ENCODE peak calls at places on chromosome 4, in six cellular contexts. One of them, this sample, is unnamed.
A peak's percentile ranks its signal among the peaks of the same experiment; 100 is the strongest.

GRCh38 chr4:183349673-183350072 is 27.4 kb upstream of the CLDN24 start:
- DNase-seq in fibroblast of the aortic adventitia: no peak
- DNase-seq in HCEC 1CT: no peak
- DNase-seq in brain microvascular endothelial cell: no peak
- DNase-seq in Peyer's patch: no peak
- DNase-seq in HTR-8/SVneo: no peak
- DNase-seq in this sample: no peak

GRCh38 chr4:113141901-113142346 is 92.5 kb downstream of the ANK2 start:
- DNase-seq in HCEC 1CT: peak; percentile 59
- DNase-seq in brain microvascular endothelial cell: peak; percentile 73
- DNase-seq in HTR-8/SVneo: peak; percentile 8
- DNase-seq in Peyer's patch: no peak
- DNase-seq in fibroblast of the aortic adventitia: peak; percentile 35
- DNase-seq in this sample: no peak

GRCh38 chr4:10172278-10173038 is 55.9 kb upstream of the WDR1 start:
- DNase-seq in Peyer's patch: no peak
- DNase-seq in brain microvascular endothelial cell: no peak
- DNase-seq in HTR-8/SVneo: no peak
- DNase-seq in HCEC 1CT: no peak
- DNase-seq in fibroblast of the aortic adventitia: no peak
- DNase-seq in this sample: no peak

GRCh38 chr4:85966308-85966882 is 393.5 kb downstream of the MAPK10 start:
- DNase-seq in HTR-8/SVneo: no peak
- DNase-seq in HCEC 1CT: no peak
- DNase-seq in Peyer's patch: no peak
- DNase-seq in brain microvascular endothelial cell: no peak
- DNase-seq in fibroblast of the aortic adventitia: peak; percentile 62
- DNase-seq in this sample: no peak

GRCh38 chr4:1797861-1798529 is 4.9 kb downstream of the FGFR3 start:
- DNase-seq in brain microvascular endothelial cell: no peak
- DNase-seq in HCEC 1CT: no peak
- DNase-seq in fibroblast of the aortic adventitia: no peak
- DNase-seq in HTR-8/SVneo: no peak
- DNase-seq in Peyer's patch: no peak
- DNase-seq in this sample: no peak

GRCh38 chr4:37549003-37549402 is 137.2 kb downstream of the RELL1 start:
- DNase-seq in brain microvascular endothelial cell: peak; percentile 97
- DNase-seq in HTR-8/SVneo: no peak
- DNase-seq in HCEC 1CT: peak; percentile 27
- DNase-seq in fibroblast of the aortic adventitia: peak; percentile 88
- DNase-seq in Peyer's patch: no peak
- DNase-seq in this sample: no peak

GRCh38 chr4:3427706-3428446 is 13.9 kb upstream of the HGFAC start:
- DNase-seq in HCEC 1CT: no peak
- DNase-seq in brain microvascular endothelial cell: no peak
- DNase-seq in HTR-8/SVneo: no peak
- DNase-seq in Peyer's patch: no peak
- DNase-seq in fibroblast of the aortic adventitia: no peak
- DNase-seq in this sample: no peak

GRCh38 chr4:174037631-174038030 is 245.8 kb downstream of the FBXO8 start:
- DNase-seq in Peyer's patch: no peak
- DNase-seq in brain microvascular endothelial cell: no peak
- DNase-seq in HCEC 1CT: no peak
- DNase-seq in HTR-8/SVneo: peak; percentile 19
- DNase-seq in fibroblast of the aortic adventitia: peak; percentile 35
- DNase-seq in this sample: no peak

GRCh38 chr4:116018831-116019230 is 905.4 kb upstream of the NDST4 start:
- DNase-seq in fibroblast of the aortic adventitia: no peak
- DNase-seq in brain microvascular endothelial cell: no peak
- DNase-seq in HCEC 1CT: no peak
- DNase-seq in Peyer's patch: no peak
- DNase-seq in HTR-8/SVneo: no peak
- DNase-seq in this sample: no peak

GRCh38 chr4:47831026-47831689 is 6.7 kb downstream of the CORIN start:
- DNase-seq in HCEC 1CT: no peak
- DNase-seq in Peyer's patch: no peak
- DNase-seq in fibroblast of the aortic adventitia: no peak
- DNase-seq in HTR-8/SVneo: no peak
- DNase-seq in brain microvascular endothelial cell: no peak
- DNase-seq in this sample: no peak

GRCh38 chr4:77849278-77849965 is 13.2 kb upstream of the MRPL1 start:
- DNase-seq in Peyer's patch: no peak
- DNase-seq in brain microvascular endothelial cell: no peak
- DNase-seq in HCEC 1CT: no peak
- DNase-seq in HTR-8/SVneo: no peak
- DNase-seq in fibroblast of the aortic adventitia: no peak
- DNase-seq in this sample: no peak

GRCh38 chr4:7021930-7022658 is 21.1 kb upstream of the TADA2B start:
- DNase-seq in HCEC 1CT: peak; percentile 59
- DNase-seq in Peyer's patch: no peak
- DNase-seq in HTR-8/SVneo: peak; percentile 90
- DNase-seq in fibroblast of the aortic adventitia: peak; percentile 76
- DNase-seq in brain microvascular endothelial cell: peak; percentile 71
- DNase-seq in this sample: no peak

GRCh38 chr4:7328913-7329638 is 105.7 kb downstream of the PSAPL1 start:
- DNase-seq in HTR-8/SVneo: peak; percentile 84
- DNase-seq in brain microvascular endothelial cell: peak; percentile 77
- DNase-seq in HCEC 1CT: peak; percentile 1
- DNase-seq in Peyer's patch: no peak
- DNase-seq in fibroblast of the aortic adventitia: peak; percentile 26
- DNase-seq in this sample: no peak

GRCh38 chr4:4491396-4491893 is 50.4 kb downstream of the STX18 start:
- DNase-seq in Peyer's patch: no peak
- DNase-seq in fibroblast of the aortic adventitia: no peak
- DNase-seq in HTR-8/SVneo: no peak
- DNase-seq in HCEC 1CT: no peak
- DNase-seq in brain microvascular endothelial cell: no peak
- DNase-seq in this sample: no peak

GRCh38 chr4:185256444-185256843 is 47.0 kb downstream of the SNX25 start:
- DNase-seq in HCEC 1CT: peak; percentile 35
- DNase-seq in fibroblast of the aortic adventitia: peak; percentile 48
- DNase-seq in brain microvascular endothelial cell: peak; percentile 76
- DNase-seq in Peyer's patch: no peak
- DNase-seq in HTR-8/SVneo: peak; percentile 26
- DNase-seq in this sample: peak; percentile 3

GRCh38 chr4:71151054-71151453 is 157.6 kb downstream of the DCK start:
- DNase-seq in Peyer's patch: no peak
- DNase-seq in fibroblast of the aortic adventitia: no peak
- DNase-seq in HCEC 1CT: peak; percentile 9
- DNase-seq in brain microvascular endothelial cell: no peak
- DNase-seq in HTR-8/SVneo: no peak
- DNase-seq in this sample: no peak

GRCh38 chr4:2179717-2180116 is 62.2 kb downstream of the HAUS3 start:
- DNase-seq in HCEC 1CT: no peak
- DNase-seq in brain microvascular endothelial cell: no peak
- DNase-seq in HTR-8/SVneo: no peak
- DNase-seq in fibroblast of the aortic adventitia: no peak
- DNase-seq in Peyer's patch: no peak
- DNase-seq in this sample: no peak

GRCh38 chr4:80918004-80918403 is 112.5 kb upstream of the BMP3 start:
- DNase-seq in HTR-8/SVneo: no peak
- DNase-seq in HCEC 1CT: peak; percentile 2
- DNase-seq in fibroblast of the aortic adventitia: peak; percentile 54
- DNase-seq in brain microvascular endothelial cell: no peak
- DNase-seq in Peyer's patch: no peak
- DNase-seq in this sample: no peak

GRCh38 chr4:7313991-7314390 is 120.7 kb downstream of the PSAPL1 start:
- DNase-seq in HTR-8/SVneo: no peak
- DNase-seq in fibroblast of the aortic adventitia: no peak
- DNase-seq in brain microvascular endothelial cell: no peak
- DNase-seq in HCEC 1CT: no peak
- DNase-seq in Peyer's patch: no peak
- DNase-seq in this sample: no peak

GRCh38 chr4:142243250-142243649 is 602.9 kb downstream of the INPP4B start:
- DNase-seq in Peyer's patch: no peak
- DNase-seq in HCEC 1CT: no peak
- DNase-seq in HTR-8/SVneo: no peak
- DNase-seq in fibroblast of the aortic adventitia: peak; percentile 15
- DNase-seq in brain microvascular endothelial cell: no peak
- DNase-seq in this sample: no peak

GRCh38 chr4:172897046-172897445 is 271.6 kb upstream of the GALNT7 start:
- DNase-seq in Peyer's patch: no peak
- DNase-seq in HTR-8/SVneo: no peak
- DNase-seq in fibroblast of the aortic adventitia: no peak
- DNase-seq in brain microvascular endothelial cell: no peak
- DNase-seq in HCEC 1CT: no peak
- DNase-seq in this sample: no peak

GRCh38 chr4:68518889-68519288 is 57.2 kb downstream of the UGT2B17 start:
- DNase-seq in HCEC 1CT: no peak
- DNase-seq in brain microvascular endothelial cell: no peak
- DNase-seq in fibroblast of the aortic adventitia: no peak
- DNase-seq in Peyer's patch: no peak
- DNase-seq in HTR-8/SVneo: no peak
- DNase-seq in this sample: no peak

GRCh38 chr4:137644201-137644600 is 111.9 kb upstream of the PCDH18 start:
- DNase-seq in HCEC 1CT: no peak
- DNase-seq in Peyer's patch: no peak
- DNase-seq in brain microvascular endothelial cell: no peak
- DNase-seq in HTR-8/SVneo: no peak
- DNase-seq in fibroblast of the aortic adventitia: peak; percentile 77
- DNase-seq in this sample: no peak

GRCh38 chr4:28435346-28435745 is 1574.7 kb downstream of the STIM2 start:
- DNase-seq in HCEC 1CT: no peak
- DNase-seq in brain microvascular endothelial cell: no peak
- DNase-seq in Peyer's patch: no peak
- DNase-seq in HTR-8/SVneo: no peak
- DNase-seq in fibroblast of the aortic adventitia: peak; percentile 13
- DNase-seq in this sample: no peak

GRCh38 chr4:8905773-8906667 is 34.4 kb upstream of the HMX1 start:
- DNase-seq in fibroblast of the aortic adventitia: no peak
- DNase-seq in HCEC 1CT: no peak
- DNase-seq in Peyer's patch: no peak
- DNase-seq in brain microvascular endothelial cell: no peak
- DNase-seq in HTR-8/SVneo: no peak
- DNase-seq in this sample: no peak

GRCh38 chr4:56372774-56373173 is 14.5 kb downstream of the AASDH start:
- DNase-seq in brain microvascular endothelial cell: peak; percentile 4
- DNase-seq in HTR-8/SVneo: no peak
- DNase-seq in Peyer's patch: no peak
- DNase-seq in HCEC 1CT: peak; percentile 3
- DNase-seq in fibroblast of the aortic adventitia: no peak
- DNase-seq in this sample: no peak

GRCh38 chr4:1635452-1635851 is 48.7 kb downstream of the FAM53A start:
- DNase-seq in Peyer's patch: no peak
- DNase-seq in HTR-8/SVneo: no peak
- DNase-seq in fibroblast of the aortic adventitia: peak; percentile 4
- DNase-seq in brain microvascular endothelial cell: no peak
- DNase-seq in HCEC 1CT: no peak
- DNase-seq in this sample: no peak

GRCh38 chr4:158020175-158020574 is 152.7 kb downstream of the GASK1B start:
- DNase-seq in HCEC 1CT: peak; percentile 84
- DNase-seq in HTR-8/SVneo: peak; percentile 45
- DNase-seq in fibroblast of the aortic adventitia: peak; percentile 90
- DNase-seq in Peyer's patch: no peak
- DNase-seq in brain microvascular endothelial cell: peak; percentile 90
- DNase-seq in this sample: no peak

GRCh38 chr4:153115322-153116100 is 88.7 kb upstream of the TRIM2 start:
- DNase-seq in brain microvascular endothelial cell: peak; percentile 66
- DNase-seq in fibroblast of the aortic adventitia: peak; percentile 64
- DNase-seq in Peyer's patch: peak; percentile 68
- DNase-seq in HCEC 1CT: peak; percentile 73
- DNase-seq in HTR-8/SVneo: peak; percentile 83
- DNase-seq in this sample: peak; percentile 52

GRCh38 chr4:13711233-13711775 is 83.8 kb upstream of the BOD1L1 start:
- DNase-seq in HCEC 1CT: no peak
- DNase-seq in fibroblast of the aortic adventitia: no peak
- DNase-seq in HTR-8/SVneo: no peak
- DNase-seq in Peyer's patch: no peak
- DNase-seq in brain microvascular endothelial cell: no peak
- DNase-seq in this sample: no peak

GRCh38 chr4:155666701-155667537 is at the start of gene GUCY1A1:
- DNase-seq in HCEC 1CT: no peak
- DNase-seq in brain microvascular endothelial cell: no peak
- DNase-seq in fibroblast of the aortic adventitia: peak; percentile 8
- DNase-seq in HTR-8/SVneo: peak; percentile 11
- DNase-seq in Peyer's patch: no peak
- DNase-seq in this sample: no peak

GRCh38 chr4:80471701-80472100 is 136.2 kb downstream of the CFAP299 start:
- DNase-seq in Peyer's patch: no peak
- DNase-seq in brain microvascular endothelial cell: no peak
- DNase-seq in HCEC 1CT: no peak
- DNase-seq in fibroblast of the aortic adventitia: no peak
- DNase-seq in HTR-8/SVneo: no peak
- DNase-seq in this sample: no peak

This sample was measured in T-helper 9 cell.